ENCODE peak calls at places on chromosomes 3 and 15, in six cellular contexts. Q is body of pancreas, I is upper lobe of right lung, S is tibial nerve, L is GM06990, E is psoas muscle. B is an unnamed sample. For H3K36me3 and H3K27me3, the result is how much of the 10 kb centered on the place peaks cover.

GRCh38 chr3:136577791-136578190 is 174.4 kb downstream of the STAG1 start:
- DNase-seq in I (no peak), E (no peak), L (no peak), Q (no peak), S (no peak), B (peak)

GRCh38 chr3:30401971-30402370 is 204.4 kb upstream of the TGFBR2 start:
- DNase-seq in L (no peak), I (no peak), S (peak), Q (no peak), E (no peak), B (no peak)

GRCh38 chr3:59052803-59053411 is 3.1 kb upstream of the CFAP20DC start:
- DNase-seq in E (no peak), S (no peak), Q (peak), L (no peak), I (no peak), B (peak)

GRCh38 chr15:71679223-71680078 is 130.9 kb upstream of the NR2E3 start:
- DNase-seq in I (no peak), Q (no peak), S (no peak), E (no peak), L (no peak), B (no peak)

GRCh38 chr3:40546811-40547210 is 22.1 kb downstream of the ZNF621 start:
- DNase-seq in I (no peak), S (no peak), Q (no peak), E (no peak), L (no peak), B (peak)

GRCh38 chr15:64247906-64248541 is 85.2 kb upstream of the PPIB start:
- DNase-seq in S (no peak), E (no peak), L (peak), I (no peak), Q (peak), B (no peak)

GRCh38 chr3:40290396-40290795 is 19.1 kb upstream of the EIF1B start:
- DNase-seq in E (no peak), I (no peak), Q (no peak), S (no peak), L (no peak), B (no peak)

GRCh38 chr3:9826815-9827574 is 16.8 kb downstream of the RPUSD3 start:
- DNase-seq in L (no peak), I (no peak), Q (no peak), E (no peak), S (no peak), B (peak)

GRCh38 chr15:99055555-99056134 is 48.1 kb upstream of the PGPEP1L start:
- DNase-seq in S (no peak), I (no peak), Q (no peak), E (no peak), L (no peak), B (no peak)

GRCh38 chr3:16520636-16521579 is 7.4 kb upstream of the RFTN1 start:
- DNase-seq in Q (no peak), L (peak), E (no peak), S (no peak), I (no peak), B (no peak)

GRCh38 chr3:45590256-45590655 is 4.3 kb upstream of the LIMD1 start:
- DNase-seq in L (no peak), I (no peak), E (no peak), Q (no peak), S (no peak), B (no peak)

GRCh38 chr15:65423977-65424679 is 1.4 kb upstream of the IGDCC4 start:
- DNase-seq in S (no peak), I (no peak), L (no peak), E (no peak), Q (no peak), B (no peak)

GRCh38 chr3:129593595-129594339 is 12.7 kb downstream of the PLXND1 start:
- DNase-seq in I (peak), L (no peak), S (no peak), E (no peak), Q (peak), B (peak)

GRCh38 chr3:193816656-193817311 is 223.8 kb downstream of the OPA1 start:
- DNase-seq in Q (peak), I (no peak), E (peak), L (no peak), S (peak), B (peak)

GRCh38 chr15:68816158-68816557 is 4.5 kb downstream of the ANP32A start:
- DNase-seq in E (no peak), L (no peak), I (no peak), Q (no peak), S (no peak), B (no peak)

GRCh38 chr3:123984957-123985356 is 7.0 kb downstream of the ROPN1 start:
- DNase-seq in I (no peak), E (no peak), L (no peak), Q (no peak), S (no peak), B (no peak)

GRCh38 chr3:47413751-47414150 is 32.9 kb downstream of the PTPN23 start:
- DNase-seq in S (no peak), L (no peak), E (no peak), I (no peak), Q (no peak), B (no peak)

GRCh38 chr3:47418167-47419082 is 37.6 kb downstream of the PTPN23 start:
- DNase-seq in Q (no peak), E (no peak), L (no peak), S (no peak), I (no peak), B (no peak)

GRCh38 chr3:47414666-47415587 is 34.1 kb downstream of the PTPN23 start:
- DNase-seq in S (no peak), Q (no peak), I (no peak), E (no peak), L (no peak), B (no peak)

GRCh38 chr3:47414161-47414564 is 33.3 kb downstream of the PTPN23 start:
- DNase-seq in E (no peak), L (no peak), Q (no peak), S (no peak), I (no peak), B (no peak)

GRCh38 chr3:47416041-47416440 is 35.2 kb downstream of the PTPN23 start:
- DNase-seq in S (no peak), L (no peak), Q (no peak), I (no peak), E (no peak), B (no peak)
- H3K36me3 ChIP-seq in S (under half), L (half or more), Q (under half), I (half or more), E (half or more), B (under half)

GRCh38 chr3:147360936-147361670 is 45.2 kb downstream of the ZIC4 start:
- DNase-seq in Q (no peak), I (no peak), E (no peak), S (no peak), L (no peak), B (peak)

GRCh38 chr3:147356909-147357733 is 49.2 kb downstream of the ZIC4 start:
- DNase-seq in Q (no peak), L (no peak), S (no peak), I (no peak), E (no peak), B (peak)

GRCh38 chr3:147358144-147358992 is 48.0 kb downstream of the ZIC4 start:
- DNase-seq in I (no peak), S (no peak), E (no peak), L (no peak), Q (no peak), B (no peak)

GRCh38 chr3:147361671-147362420 is 44.5 kb downstream of the ZIC4 start:
- DNase-seq in S (peak), E (peak), I (peak), Q (no peak), L (no peak), B (peak)

DNA sequence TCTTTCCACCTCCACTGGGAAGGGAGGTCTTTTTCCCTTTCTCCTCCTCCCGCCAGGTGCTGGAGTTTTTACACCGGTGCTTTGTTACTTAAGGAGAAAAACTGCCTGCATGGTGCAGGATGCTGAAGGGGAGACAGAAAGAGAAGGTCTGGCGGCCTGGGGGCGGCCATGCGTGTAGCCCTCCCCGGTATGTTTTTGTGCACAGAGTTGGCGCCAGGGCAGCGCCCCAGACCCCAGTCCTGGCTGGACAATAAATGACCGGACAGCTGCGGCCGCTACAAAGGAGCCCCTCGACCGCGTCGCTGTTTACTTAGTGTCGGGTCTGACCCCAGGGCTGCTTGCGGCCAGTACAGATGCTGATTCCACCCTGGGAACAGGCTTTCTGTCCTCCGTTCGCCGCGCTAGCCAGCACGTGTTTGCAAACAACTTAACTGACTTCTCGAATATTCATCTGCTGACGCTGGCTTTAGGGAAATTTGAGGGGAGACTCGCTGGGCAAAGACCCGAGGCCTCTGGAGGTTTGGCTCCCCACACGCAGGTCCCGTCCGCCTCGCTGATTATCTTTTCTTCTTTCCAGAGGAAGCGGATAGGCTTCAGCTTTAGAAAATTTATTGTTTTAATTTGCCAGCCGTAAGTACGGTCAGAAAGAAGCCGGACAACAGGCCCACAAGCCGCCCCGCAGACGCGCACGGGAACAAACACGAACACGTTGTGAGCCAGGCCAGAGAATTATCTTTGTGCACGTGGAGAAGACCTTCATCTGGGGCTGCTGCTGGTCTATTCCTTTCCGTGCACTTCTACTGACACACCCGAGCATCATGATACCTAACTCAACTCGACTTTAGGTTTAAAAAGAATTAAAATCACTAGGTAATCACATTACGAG is 46.9 kb downstream of the ZIC4 start:
- DNase-seq in S (no peak), E (no peak), L (no peak), Q (no peak), I (no peak), B (peak)
- H3K27me3 ChIP-seq in S (half or more), E (half or more), L (under half), Q (under half), I (half or more), B (half or more)

GRCh38 chr3:14518432-14518802 is 21.7 kb downstream of the GRIP2 start:
- DNase-seq in E (peak), S (no peak), Q (no peak), L (no peak), I (no peak), B (no peak)
- H3K36me3 ChIP-seq in E (half or more), S (under half), Q (under half), L (under half), I (under half), B (under half)

DNA sequence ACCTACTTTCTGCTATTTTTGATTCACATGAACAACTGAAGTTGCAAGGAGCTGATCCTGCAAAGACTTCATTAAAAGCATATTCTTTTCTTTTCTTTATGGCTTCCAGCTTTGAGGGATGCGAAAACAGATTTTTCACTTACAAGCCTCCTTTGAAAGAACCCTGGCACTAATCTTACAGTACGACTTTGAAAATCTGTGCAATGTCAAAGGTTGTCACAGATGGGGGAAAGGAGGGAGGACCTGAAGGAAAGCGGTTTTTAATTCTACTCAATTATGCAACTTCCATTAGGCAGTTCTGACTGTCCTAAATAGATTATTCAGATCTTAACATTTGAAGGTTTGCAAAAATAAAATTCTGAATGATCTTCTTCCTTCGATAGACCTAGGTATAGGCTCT is 130.4 kb downstream of the TNIK start:
- DNase-seq in I (no peak), E (no peak), L (no peak), S (no peak), Q (no peak), B (no peak)
- H3K27me3 ChIP-seq in I (under half), E (under half), L (under half), S (under half), Q (under half), B (under half)

GRCh38 chr3:39067286-39067685 is 15.5 kb downstream of the WDR48 start:
- DNase-seq in Q (no peak), E (no peak), S (no peak), L (no peak), I (no peak), B (no peak)
- H3K36me3 ChIP-seq in Q (under half), E (half or more), S (under half), L (under half), I (half or more), B (under half)

GRCh38 chr3:81242871-81243270 is 518.6 kb downstream of the GBE1 start:
- DNase-seq in Q (no peak), I (no peak), E (no peak), S (no peak), L (no peak), B (no peak)

DNA sequence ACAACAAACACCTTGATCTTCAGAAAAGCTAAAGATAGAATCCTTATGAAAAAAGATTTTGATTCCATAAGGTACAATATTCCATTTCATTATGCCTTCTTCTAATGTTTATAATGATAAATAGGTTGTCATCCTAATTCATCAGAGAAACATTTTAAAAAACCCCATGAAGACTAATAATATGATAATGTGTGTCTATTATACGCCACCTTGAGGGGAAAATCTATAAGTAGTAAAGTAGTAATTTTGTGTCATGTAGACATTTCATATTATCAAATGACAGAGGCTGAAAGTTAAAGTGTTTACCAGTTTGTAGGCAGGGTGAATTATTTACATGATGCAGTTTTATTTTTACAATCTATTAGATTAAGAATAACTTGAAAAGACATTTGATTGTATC is 524.3 kb downstream of the GBE1 start:
- DNase-seq in E (no peak), I (no peak), Q (no peak), L (no peak), S (no peak), B (no peak)
- H3K27me3 ChIP-seq in E (under half), I (under half), Q (under half), L (under half), S (under half), B (under half)

GRCh38 chr15:75136758-75137157 is 64.9 kb upstream of the C15orf39 start:
- DNase-seq in Q (no peak), I (no peak), E (no peak), L (no peak), S (no peak), B (no peak)

GRCh38 chr15:75143738-75144334 is 57.8 kb upstream of the C15orf39 start:
- DNase-seq in L (no peak), I (no peak), Q (no peak), E (no peak), S (no peak), B (no peak)

GRCh38 chr15:75142499-75142898 is 59.2 kb upstream of the C15orf39 start:
- DNase-seq in S (no peak), Q (no peak), E (no peak), I (no peak), L (no peak), B (no peak)

GRCh38 chr15:75138016-75138999 is 63.4 kb upstream of the C15orf39 start:
- DNase-seq in S (no peak), L (no peak), I (no peak), E (no peak), Q (no peak), B (no peak)

DNA sequence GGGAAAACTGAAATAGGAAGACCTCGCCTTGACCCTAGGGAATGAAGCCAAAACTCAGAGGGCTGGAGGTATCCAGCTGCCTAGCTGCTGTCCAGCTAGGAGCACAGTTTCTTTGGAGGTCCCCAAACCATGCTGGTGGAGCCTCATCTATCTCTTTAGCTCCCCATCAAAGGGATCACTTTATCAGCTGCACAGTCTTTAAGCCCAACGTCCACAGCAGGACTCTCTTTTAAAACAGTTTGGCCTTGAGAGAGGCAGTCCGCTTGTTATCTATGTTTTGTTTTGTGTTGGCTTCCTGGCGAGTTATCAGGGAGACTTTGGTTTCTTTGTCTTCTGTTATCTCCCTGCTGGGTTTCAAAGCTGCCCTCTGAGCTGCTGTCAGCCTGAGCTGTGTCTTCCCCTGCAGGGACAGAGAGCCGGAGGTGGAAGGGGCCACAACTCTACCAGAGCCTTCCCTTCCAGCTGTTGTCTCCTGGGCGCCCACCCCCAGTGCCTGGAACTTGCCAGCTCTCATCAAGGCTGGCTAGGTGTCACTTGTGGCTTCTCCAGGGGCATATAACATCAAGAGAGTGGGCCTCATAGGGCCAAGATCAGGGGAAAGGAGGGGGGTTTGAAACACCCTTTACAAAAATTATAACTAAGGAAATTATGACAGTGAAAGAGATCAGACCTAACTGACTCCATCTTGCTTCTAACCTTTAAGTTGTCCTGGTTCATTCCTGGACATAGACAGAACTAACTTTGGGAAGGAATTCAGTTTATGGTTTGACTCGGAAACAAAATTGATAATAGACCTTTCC is 61.4 kb upstream of the C15orf39 start:
- DNase-seq in L (no peak), E (no peak), Q (no peak), S (no peak), I (no peak), B (peak)
- H3K36me3 ChIP-seq in L (under half), E (under half), Q (under half), S (under half), I (under half), B (under half)

B was measured in neural progenitor cell.